ENCODE peak calls at places on chromosomes 7 and 10, in four cellular contexts. P is psoas muscle, N is pancreas, I is AG04450. U is an unnamed sample.

GRCh38 chr7:38580485-38580884 is 50.7 kb downstream of the AMPH start:
- DNase-seq in P (no peak), N (no peak), I (no peak), U (no peak)

GRCh38 chr7:113209449-113210203 is 91.3 kb upstream of the SMIM30 start:
- DNase-seq in P (no peak), N (no peak), I (no peak), U (no peak)

GRCh38 chr10:109987413-109987812 is 20.4 kb upstream of the ADD3 start:
- DNase-seq in P (no peak), N (no peak), I (no peak), U (no peak)

GRCh38 chr7:34091330-34091917 is 186.1 kb downstream of the BMPER start:
- DNase-seq in P (peak), N (no peak), I (peak), U (peak)

GRCh38 chr10:96478317-96478716 is 35.4 kb downstream of the TLL2 start:
- DNase-seq in P (no peak), N (no peak), I (no peak), U (no peak)

GRCh38 chr10:114286971-114287370 is 47.9 kb downstream of the VWA2 start:
- DNase-seq in P (no peak), N (no peak), I (no peak), U (no peak)

GRCh38 chr10:102613286-102613685 is 31.0 kb upstream of the TRIM8 start:
- DNase-seq in P (no peak), N (no peak), I (no peak), U (no peak)

GRCh38 chr7:35548291-35548690 is 146.6 kb downstream of the HERPUD2 start:
- DNase-seq in P (no peak), N (no peak), I (no peak), U (no peak)

GRCh38 chr7:44959956-44960640 is 18.7 kb downstream of the MYO1G start:
- DNase-seq in P (no peak), N (no peak), I (no peak), U (no peak)
- TF ChIP-seq CTCF in P (no peak), N (no peak), I (no peak), U (no peak)

GRCh38 chr7:30909431-30909830 is 2.2 kb upstream of the AQP1 start:
- DNase-seq in P (no peak), N (no peak), I (no peak), U (no peak)

GRCh38 chr7:30910369-30911073 is 1.1 kb upstream of the AQP1 start:
- DNase-seq in P (no peak), N (no peak), I (no peak), U (no peak)

GRCh38 chr7:30907527-30908267 is 4.0 kb upstream of the AQP1 start:
- DNase-seq in P (peak), N (peak), I (no peak), U (no peak)

GRCh38 chr7:30906520-30907240 is 5.0 kb upstream of the AQP1 start:
- DNase-seq in P (no peak), N (no peak), I (no peak), U (no peak)

DNA sequence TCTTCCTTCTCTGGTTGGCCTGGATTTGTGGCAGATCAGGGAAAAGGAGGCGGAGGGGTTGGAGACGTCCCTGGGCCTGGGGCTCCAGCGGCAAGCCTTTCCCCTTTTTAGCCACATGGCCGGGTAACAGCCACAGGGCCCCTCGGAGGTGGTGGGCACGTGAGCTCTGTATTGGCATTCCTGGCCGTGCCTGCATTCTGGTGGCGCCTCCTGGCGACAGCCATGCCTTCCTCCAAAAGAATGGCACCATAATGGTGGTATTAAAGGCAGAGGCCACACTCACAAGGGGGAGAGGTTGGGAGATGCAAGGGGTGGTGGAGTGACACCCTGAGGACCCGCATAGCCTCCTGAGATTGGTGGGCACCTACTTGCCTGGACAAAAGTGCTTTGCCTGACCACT is 3.0 kb upstream of the AQP1 start:
- DNase-seq in P (no peak), N (no peak), I (no peak), U (no peak)
- TF ChIP-seq CTCF in P (no peak), N (no peak), I (peak), U (no peak)

GRCh38 chr7:26291699-26292538 is at the start of gene SNX10:
- DNase-seq in P (peak), N (peak), I (no peak), U (peak)
- TF ChIP-seq CTCF in P (no peak), N (no peak), I (no peak), U (no peak)

GRCh38 chr10:116627386-116627933 is 6.7 kb downstream of the PNLIPRP2 start:
- DNase-seq in P (no peak), N (peak), I (no peak), U (peak)
- TF ChIP-seq CTCF in P (peak), N (no peak), I (peak), U (peak)

U was measured in transverse colon.